ENCODE peak calls at places on chromosomes 12 and 14, in four cellular contexts. M, E, H and S are unnamed samples. For H3K9me3, the result is how much of the 10 kb centered on the place peaks cover.

GRCh38 chr14:74562515-74563232 is 49.4 kb downstream of the LTBP2 start:
- DNase-seq in E (peak), M (no peak), H (no peak), S (peak)

GRCh38 chr12:51222461-51222860 is 4.6 kb upstream of the POU6F1 start:
- DNase-seq in H (no peak), M (no peak), E (no peak), S (no peak)

GRCh38 chr12:54608786-54609185 is 20.3 kb upstream of the PPP1R1A start:
- DNase-seq in E (peak), H (no peak), M (no peak), S (no peak)

GRCh38 chr12:52181757-52182156 is 10.1 kb downstream of the KRT80 start:
- DNase-seq in M (no peak), H (no peak), E (peak), S (peak)

GRCh38 chr14:80955434-80955939 is at the start of gene TSHR:
- DNase-seq in E (peak), H (no peak), M (no peak), S (no peak)

GRCh38 chr14:60720391-60720790 is 3.8 kb downstream of the SIX4 start:
- DNase-seq in H (no peak), E (no peak), M (no peak), S (no peak)

GRCh38 chr14:85058170-85058569 is 471.8 kb upstream of the FLRT2 start:
- DNase-seq in H (no peak), E (no peak), M (no peak), S (peak)

GRCh38 chr12:131963381-131963780 is 13.6 kb downstream of the EP400 start:
- DNase-seq in E (no peak), M (no peak), H (no peak), S (no peak)

GRCh38 chr14:25111061-25111601 is 61.2 kb upstream of the STXBP6 start:
- DNase-seq in H (no peak), E (no peak), M (no peak), S (peak)

GRCh38 chr12:28611115-28611435 is 420.8 kb downstream of the CCDC91 start:
- DNase-seq in E (no peak), H (no peak), M (no peak), S (peak)

GRCh38 chr12:1410794-1411193 is 183.6 kb downstream of the FBXL14 start:
- DNase-seq in M (no peak), H (no peak), E (no peak), S (no peak)

GRCh38 chr14:50530358-50530757 is 2.0 kb downstream of the MAP4K5 start:
- DNase-seq in E (no peak), H (no peak), M (no peak), S (peak)

GRCh38 chr14:87149583-87150354 is 843.2 kb downstream of the GALC start:
- DNase-seq in H (no peak), E (peak), M (no peak), S (peak)

GRCh38 chr12:133135747-133136146 is 5.3 kb downstream of the ZNF10 start:
- DNase-seq in H (no peak), E (no peak), M (no peak), S (no peak)
- H3K9me3 ChIP-seq in H (half or more), E (half or more), M (under half), S (half or more)

DNA sequence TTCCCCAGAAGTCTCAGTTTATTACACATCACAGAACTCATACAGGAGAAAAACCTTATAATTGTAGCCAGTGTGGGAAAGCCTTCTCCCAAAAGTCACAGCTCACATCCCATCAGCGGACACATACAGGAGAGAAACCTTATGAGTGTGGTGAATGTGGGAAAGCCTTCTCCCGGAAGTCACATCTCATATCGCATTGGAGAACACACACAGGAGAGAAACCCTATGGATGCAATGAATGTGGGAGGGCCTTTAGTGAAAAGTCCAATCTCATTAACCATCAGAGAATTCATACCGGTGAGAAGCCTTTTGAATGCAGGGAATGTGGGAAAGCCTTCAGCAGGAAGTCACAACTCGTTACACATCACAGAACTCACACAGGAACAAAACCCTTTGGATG is 20.1 kb downstream of the ZNF84 start:
- DNase-seq in H (no peak), M (no peak), E (no peak), S (no peak)
- H3K9me3 ChIP-seq in H (half or more), M (half or more), E (half or more), S (half or more)

GRCh38 chr12:55970775-55971174 is 3.1 kb upstream of the RAB5B start:
- DNase-seq in M (no peak), H (no peak), E (no peak), S (no peak)
- H3K9me3 ChIP-seq in M (under half), H (under half), E (under half), S (under half)

GRCh38 chr14:106317593-106317992 is 791.2 kb downstream of the TMEM121 start:
- DNase-seq in M (no peak), E (no peak), H (no peak), S (no peak)

GRCh38 chr14:106318700-106319099 is 792.3 kb downstream of the TMEM121 start:
- DNase-seq in E (no peak), M (no peak), H (no peak), S (no peak)
- H3K9me3 ChIP-seq in E (half or more), M (under half), H (under half), S (under half)

GRCh38 chr14:33254876-33255275 is 316.2 kb downstream of the NPAS3 start:
- DNase-seq in E (no peak), M (no peak), H (no peak), S (peak)
- H3K9me3 ChIP-seq in E (under half), M (under half), H (under half), S (under half)

GRCh38 chr14:26846388-26846787 is 248.6 kb upstream of the NOVA1 start:
- DNase-seq in E (no peak), M (no peak), H (no peak), S (no peak)

GRCh38 chr14:26839481-26839880 is 241.6 kb upstream of the NOVA1 start:
- DNase-seq in M (no peak), H (no peak), E (no peak), S (no peak)

GRCh38 chr14:26841361-26841760 is 243.5 kb upstream of the NOVA1 start:
- DNase-seq in M (no peak), E (no peak), H (no peak), S (peak)

GRCh38 chr14:26845106-26845818 is 247.4 kb upstream of the NOVA1 start:
- DNase-seq in E (no peak), H (no peak), M (no peak), S (no peak)

GRCh38 chr14:26841920-26842741 is 244.3 kb upstream of the NOVA1 start:
- DNase-seq in M (peak), E (no peak), H (no peak), S (peak)
- H3K9me3 ChIP-seq in M (under half), E (under half), H (under half), S (under half)

DNA sequence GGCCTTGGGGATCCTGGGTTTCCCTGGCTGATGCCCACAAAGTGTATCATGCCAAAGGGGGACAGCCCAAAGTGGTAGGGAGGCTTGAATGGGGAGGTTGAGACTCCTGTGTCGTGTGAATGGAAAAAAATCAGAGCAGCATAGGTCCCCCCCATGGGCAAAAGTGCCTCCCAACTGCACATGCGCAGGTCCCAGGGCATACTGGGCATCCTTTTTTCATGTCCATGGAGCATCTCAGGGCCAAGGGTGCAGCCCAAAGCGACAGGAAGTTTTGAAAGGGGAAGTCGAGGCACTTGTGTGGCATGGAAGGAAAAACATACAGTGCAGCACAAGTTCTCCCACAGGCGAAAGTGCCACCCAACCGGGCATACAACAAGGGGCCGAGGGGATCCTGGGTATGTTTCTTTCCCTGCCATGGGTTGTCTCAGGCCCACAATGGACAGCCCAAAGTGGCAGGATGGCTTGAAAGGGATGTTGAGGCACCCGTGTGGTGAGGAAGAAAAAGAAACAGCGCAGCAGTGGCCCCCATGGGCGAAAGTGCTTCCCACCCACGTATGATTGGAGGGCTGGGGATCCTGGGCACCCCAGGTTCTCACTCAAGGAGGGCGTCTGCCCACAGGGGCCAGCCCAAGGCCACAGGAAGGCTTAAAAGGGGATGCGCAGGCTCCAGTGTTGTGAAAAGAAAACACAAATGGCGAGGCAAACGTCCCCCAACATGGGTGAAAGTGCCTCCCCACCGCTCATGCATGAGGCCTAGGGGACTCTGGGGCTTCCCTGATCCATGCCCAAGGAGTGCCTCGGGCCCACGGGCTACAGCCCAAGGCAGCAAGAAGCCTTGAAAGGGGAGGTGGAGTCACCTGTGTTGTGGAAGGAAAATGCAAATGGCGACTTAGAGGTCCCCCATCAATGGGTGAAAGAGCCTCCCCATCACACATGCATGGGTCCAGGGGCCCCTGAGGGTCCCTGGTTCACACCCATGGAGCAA is 573.7 kb downstream of the ALG10 start:
- DNase-seq in H (peak), E (no peak), M (peak), S (no peak)
- H3K9me3 ChIP-seq in H (half or more), E (half or more), M (under half), S (under half)